ENCODE peak calls at places on chromosomes 16 and 17, in four cellular contexts. One of them, this sample, is unnamed.

GRCh38 chr17:27582696-27583095 is 48.3 kb upstream of the LGALS9 start:
- DNase-seq in kidney: no peak
- DNase-seq in A673: no peak
- DNase-seq in fibroblast of pulmonary artery: no peak
- DNase-seq in this sample: no peak

GRCh38 chr17:30950669-30951399 is 20.0 kb upstream of the RNF135 start:
- DNase-seq in kidney: peak
- DNase-seq in A673: peak
- DNase-seq in fibroblast of pulmonary artery: peak
- DNase-seq in this sample: no peak

GRCh38 chr17:4101127-4101798 is 41.6 kb downstream of the ZZEF1 start:
- DNase-seq in kidney: no peak
- DNase-seq in A673: no peak
- DNase-seq in fibroblast of pulmonary artery: peak
- DNase-seq in this sample: no peak

GRCh38 chr17:4789701-4789950 is 862 bp downstream of the GLTPD2 start:
- DNase-seq in kidney: no peak
- DNase-seq in A673: no peak
- DNase-seq in fibroblast of pulmonary artery: no peak
- DNase-seq in this sample: no peak

GRCh38 chr16:15650019-15650697 is at the start of gene NDE1:
- DNase-seq in kidney: peak
- DNase-seq in A673: peak
- DNase-seq in fibroblast of pulmonary artery: peak
- DNase-seq in this sample: peak

GRCh38 chr16:46743232-46743719 is 4.9 kb downstream of the MYLK3 start:
- DNase-seq in kidney: no peak
- DNase-seq in A673: no peak
- DNase-seq in fibroblast of pulmonary artery: peak
- DNase-seq in this sample: peak

GRCh38 chr17:71959129-71959528 is 161.7 kb upstream of the SOX9 start:
- DNase-seq in kidney: no peak
- DNase-seq in A673: peak
- DNase-seq in fibroblast of pulmonary artery: peak
- DNase-seq in this sample: peak

GRCh38 chr17:47686276-47686635 is 7.7 kb upstream of the TBKBP1 start:
- DNase-seq in kidney: no peak
- DNase-seq in A673: no peak
- DNase-seq in fibroblast of pulmonary artery: no peak
- DNase-seq in this sample: no peak

GRCh38 chr17:69916761-69917160 is 158.3 kb upstream of the KCNJ16 start:
- DNase-seq in kidney: no peak
- DNase-seq in A673: no peak
- DNase-seq in fibroblast of pulmonary artery: no peak
- DNase-seq in this sample: no peak

GRCh38 chr16:59249049-59249448 is 514.9 kb upstream of the GOT2 start:
- DNase-seq in kidney: no peak
- DNase-seq in A673: no peak
- DNase-seq in fibroblast of pulmonary artery: no peak
- DNase-seq in this sample: peak

GRCh38 chr17:40346061-40346767 is 18.3 kb downstream of the GJD3 start:
- DNase-seq in kidney: no peak
- DNase-seq in A673: no peak
- DNase-seq in fibroblast of pulmonary artery: no peak
- DNase-seq in this sample: peak

GRCh38 chr17:40348562-40349476 is 15.7 kb downstream of the GJD3 start:
- DNase-seq in kidney: no peak
- DNase-seq in A673: no peak
- DNase-seq in fibroblast of pulmonary artery: no peak
- DNase-seq in this sample: no peak

GRCh38 chr17:40348136-40348504 is 16.4 kb downstream of the GJD3 start:
- DNase-seq in kidney: no peak
- DNase-seq in A673: no peak
- DNase-seq in fibroblast of pulmonary artery: no peak
- DNase-seq in this sample: peak

GRCh38 chr17:40346768-40347154 is 17.8 kb downstream of the GJD3 start:
- DNase-seq in kidney: no peak
- DNase-seq in A673: no peak
- DNase-seq in fibroblast of pulmonary artery: no peak
- DNase-seq in this sample: no peak

GRCh38 chr17:40347319-40348135 is 17.0 kb downstream of the GJD3 start:
- DNase-seq in kidney: no peak
- DNase-seq in A673: no peak
- DNase-seq in fibroblast of pulmonary artery: no peak
- DNase-seq in this sample: peak
- H3K4me3 ChIP-seq in kidney: peak
- H3K4me3 ChIP-seq in A673: no peak
- H3K4me3 ChIP-seq in fibroblast of pulmonary artery: peak
- H3K4me3 ChIP-seq in this sample: no peak

GRCh38 chr16:56607675-56608042 is 725 bp upstream of the MT2A start:
- DNase-seq in kidney: no peak
- DNase-seq in A673: no peak
- DNase-seq in fibroblast of pulmonary artery: no peak
- DNase-seq in this sample: no peak

GRCh38 chr16:56608043-56608875 is at the start of gene MT2A:
- DNase-seq in kidney: peak
- DNase-seq in A673: peak
- DNase-seq in fibroblast of pulmonary artery: peak
- DNase-seq in this sample: peak

GRCh38 chr16:56605475-56605874 is 2.9 kb upstream of the MT2A start:
- DNase-seq in kidney: no peak
- DNase-seq in A673: no peak
- DNase-seq in fibroblast of pulmonary artery: no peak
- DNase-seq in this sample: no peak

GRCh38 chr16:56606071-56606687 is 2.2 kb upstream of the MT2A start:
- DNase-seq in kidney: no peak
- DNase-seq in A673: no peak
- DNase-seq in fibroblast of pulmonary artery: peak
- DNase-seq in this sample: no peak

DNA sequence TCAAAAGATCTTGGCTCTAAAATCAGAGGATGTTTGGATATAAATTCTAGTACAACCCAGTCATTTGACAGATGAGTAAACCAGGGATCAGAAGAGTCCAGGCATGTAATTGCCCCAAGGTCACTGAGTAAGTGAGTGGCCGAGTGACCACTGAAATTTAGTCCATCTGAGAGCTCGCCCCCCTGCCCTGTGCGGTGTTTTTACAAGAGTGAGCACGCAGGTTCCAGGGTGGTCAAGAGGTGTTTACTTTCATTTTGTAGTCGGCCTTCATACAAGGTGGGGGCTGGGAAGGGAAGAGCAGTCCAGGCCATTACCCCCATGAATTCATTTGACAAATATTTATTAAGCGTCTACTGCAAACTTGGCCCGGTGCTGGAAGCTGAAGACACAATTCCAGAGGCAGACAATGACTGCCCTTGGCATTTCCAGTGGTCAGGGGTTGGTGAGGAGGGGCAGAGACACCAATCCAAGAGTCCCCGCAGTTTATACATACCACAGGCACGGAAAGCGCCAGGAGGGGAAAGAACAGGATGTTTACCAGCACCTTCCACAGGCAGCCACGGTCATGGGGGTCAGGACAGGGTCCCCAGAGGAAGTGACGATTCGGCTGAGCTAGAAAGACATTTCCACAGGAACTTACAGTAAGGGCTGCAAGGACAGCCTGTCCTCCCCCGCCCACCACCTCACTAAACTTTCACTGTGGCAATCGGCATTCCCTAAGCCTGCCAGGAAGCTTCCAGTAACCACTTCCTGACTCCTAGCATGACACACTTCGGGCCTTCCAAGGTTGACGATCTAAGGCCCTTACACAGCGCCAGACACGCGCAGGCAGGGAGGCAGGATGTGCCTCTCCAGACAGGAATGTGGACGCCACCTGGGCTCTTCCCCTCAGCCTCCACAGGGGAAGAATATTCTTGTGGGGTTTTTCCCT is 1.4 kb upstream of the MT2A start:
- DNase-seq in kidney: peak
- DNase-seq in A673: no peak
- DNase-seq in fibroblast of pulmonary artery: peak
- DNase-seq in this sample: no peak
- H3K4me3 ChIP-seq in kidney: peak
- H3K4me3 ChIP-seq in A673: no peak
- H3K4me3 ChIP-seq in fibroblast of pulmonary artery: peak
- H3K4me3 ChIP-seq in this sample: no peak

DNA sequence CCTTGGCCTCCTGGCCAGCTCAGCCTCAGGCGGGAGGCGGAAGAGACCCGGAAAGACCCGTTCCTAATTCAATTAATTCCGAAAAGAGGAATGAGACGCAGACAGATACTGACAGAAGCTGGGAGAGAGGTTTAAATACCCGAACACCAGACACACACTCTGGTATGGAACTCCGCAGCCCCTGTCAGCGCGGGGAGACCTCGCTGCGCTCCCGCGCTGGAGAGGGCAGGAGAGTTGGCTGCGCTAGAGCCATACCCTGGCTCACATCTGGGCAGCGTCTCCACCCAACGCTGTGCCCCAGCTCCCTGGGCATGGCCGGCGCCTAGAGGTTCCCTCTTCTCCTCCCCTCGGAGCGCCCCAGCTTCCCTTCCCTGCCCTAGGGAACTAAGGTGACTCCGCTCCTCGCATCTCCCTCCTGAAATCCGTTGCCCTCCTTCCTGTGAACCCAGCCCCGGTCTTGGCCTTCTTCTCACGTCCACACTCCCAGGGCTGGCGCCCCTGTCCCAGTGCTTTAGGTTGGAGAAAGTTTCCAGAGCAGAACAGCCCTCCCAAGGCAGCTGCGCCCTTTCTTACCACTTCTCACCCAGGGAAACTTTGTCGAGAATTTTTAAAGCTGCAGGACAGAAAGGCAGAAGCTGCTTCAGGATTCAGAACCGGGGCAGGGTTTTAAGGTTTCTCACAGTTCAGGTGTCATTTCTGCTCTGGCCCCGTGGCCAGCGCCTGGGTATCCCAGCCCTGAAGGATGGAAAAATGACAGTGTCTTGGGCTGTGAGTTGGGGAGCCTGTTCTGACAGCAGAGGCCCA is 7.9 kb downstream of the NEUROD2 start:
- DNase-seq in kidney: no peak
- DNase-seq in A673: no peak
- DNase-seq in fibroblast of pulmonary artery: no peak
- DNase-seq in this sample: peak
- H3K4me3 ChIP-seq in kidney: no peak
- H3K4me3 ChIP-seq in A673: no peak
- H3K4me3 ChIP-seq in fibroblast of pulmonary artery: no peak
- H3K4me3 ChIP-seq in this sample: no peak

GRCh38 chr16:61797960-61798359 is 238.3 kb downstream of the CDH8 start:
- DNase-seq in kidney: no peak
- DNase-seq in A673: no peak
- DNase-seq in fibroblast of pulmonary artery: no peak
- DNase-seq in this sample: no peak

GRCh38 chr16:61797296-61797695 is 238.9 kb downstream of the CDH8 start:
- DNase-seq in kidney: no peak
- DNase-seq in A673: no peak
- DNase-seq in fibroblast of pulmonary artery: peak
- DNase-seq in this sample: no peak

GRCh38 chr16:61791465-61791864 is 244.8 kb downstream of the CDH8 start:
- DNase-seq in kidney: no peak
- DNase-seq in A673: no peak
- DNase-seq in fibroblast of pulmonary artery: peak
- DNase-seq in this sample: no peak

DNA sequence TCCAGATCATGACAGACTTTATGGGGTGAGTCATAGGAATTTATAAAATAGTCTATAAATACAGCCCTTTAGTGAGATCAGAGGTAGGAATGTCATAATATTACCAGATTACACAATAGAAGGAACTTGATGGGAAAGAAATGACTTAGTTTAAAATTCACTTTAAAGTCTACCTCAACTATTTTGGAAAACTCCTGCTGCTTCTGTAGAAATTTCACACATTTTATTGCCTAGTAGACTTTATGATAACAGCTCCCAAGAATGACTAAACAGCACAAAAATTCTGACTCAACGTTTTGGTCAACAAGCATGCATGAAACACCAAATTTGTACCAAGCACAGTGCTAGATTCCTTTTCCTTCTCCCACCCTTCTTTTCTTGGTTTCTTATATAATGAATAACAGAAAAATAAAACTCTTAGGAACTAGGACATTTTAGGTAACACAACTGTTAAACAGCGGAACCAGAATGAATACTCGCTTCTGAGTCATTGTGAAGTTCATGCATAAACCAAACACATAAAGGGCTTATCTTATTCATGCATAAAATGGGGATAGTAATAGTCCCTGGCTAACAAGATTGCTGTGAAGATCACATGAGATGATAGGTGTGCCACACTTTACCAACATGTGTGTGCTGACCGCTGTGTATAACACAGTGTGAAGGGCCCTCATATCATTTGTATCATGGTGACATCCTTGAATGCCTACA is 243.9 kb downstream of the CDH8 start:
- DNase-seq in kidney: no peak
- DNase-seq in A673: peak
- DNase-seq in fibroblast of pulmonary artery: peak
- DNase-seq in this sample: no peak
- H3K4me3 ChIP-seq in kidney: no peak
- H3K4me3 ChIP-seq in A673: no peak
- H3K4me3 ChIP-seq in fibroblast of pulmonary artery: no peak
- H3K4me3 ChIP-seq in this sample: no peak

DNA sequence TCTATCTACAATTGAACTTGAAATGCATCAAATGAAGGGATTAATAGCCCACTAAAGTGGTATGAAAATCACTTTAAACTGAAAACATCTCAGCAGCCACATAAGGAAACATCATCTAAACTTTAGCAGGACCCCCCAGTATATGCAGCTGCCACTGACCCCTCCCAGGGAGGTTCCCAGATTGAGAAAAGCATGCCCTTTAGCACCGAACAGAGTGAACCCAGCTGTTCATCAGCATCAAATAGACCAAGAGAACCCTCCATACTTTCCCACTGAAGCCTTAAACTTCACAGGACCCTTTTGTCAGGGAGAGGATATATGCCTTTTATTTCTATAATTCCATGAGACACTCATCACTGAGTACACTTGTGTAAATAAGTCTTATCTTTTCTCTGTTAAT is 44.6 kb downstream of the MYH10 start:
- DNase-seq in kidney: no peak
- DNase-seq in A673: no peak
- DNase-seq in fibroblast of pulmonary artery: no peak
- DNase-seq in this sample: no peak
- H3K4me3 ChIP-seq in kidney: no peak
- H3K4me3 ChIP-seq in A673: no peak
- H3K4me3 ChIP-seq in fibroblast of pulmonary artery: no peak
- H3K4me3 ChIP-seq in this sample: no peak

GRCh38 chr17:36732351-36732750 is 131.0 kb downstream of the MRM1 start:
- DNase-seq in kidney: no peak
- DNase-seq in A673: no peak
- DNase-seq in fibroblast of pulmonary artery: no peak
- DNase-seq in this sample: no peak
- H3K4me3 ChIP-seq in kidney: no peak
- H3K4me3 ChIP-seq in A673: no peak
- H3K4me3 ChIP-seq in fibroblast of pulmonary artery: no peak
- H3K4me3 ChIP-seq in this sample: no peak

GRCh38 chr17:12107905-12108304 is 87.2 kb downstream of the MAP2K4 start:
- DNase-seq in kidney: no peak
- DNase-seq in A673: no peak
- DNase-seq in fibroblast of pulmonary artery: peak
- DNase-seq in this sample: no peak
- H3K4me3 ChIP-seq in kidney: no peak
- H3K4me3 ChIP-seq in A673: no peak
- H3K4me3 ChIP-seq in fibroblast of pulmonary artery: no peak
- H3K4me3 ChIP-seq in this sample: no peak

GRCh38 chr16:27174007-27174406 is 29.3 kb upstream of the KDM8 start:
- DNase-seq in kidney: no peak
- DNase-seq in A673: no peak
- DNase-seq in fibroblast of pulmonary artery: no peak
- DNase-seq in this sample: no peak
- H3K4me3 ChIP-seq in kidney: no peak
- H3K4me3 ChIP-seq in A673: no peak
- H3K4me3 ChIP-seq in fibroblast of pulmonary artery: no peak
- H3K4me3 ChIP-seq in this sample: no peak